ENCODE peak calls at places on chromosome 17, in ten cellular contexts. X, M, J, B, D, P, I, N, F and W are unnamed samples.

GRCh38 chr17:72184805-72185204 is 64.0 kb downstream of the SOX9 start:
- DNase-seq in I (no peak), M (no peak), F (no peak), P (peak), X (no peak), D (no peak), N (no peak), J (peak), B (no peak), W (no peak)

GRCh38 chr17:65171753-65172152 is 34.6 kb downstream of the RGS9 start:
- DNase-seq in N (no peak), M (no peak), B (no peak), J (no peak), D (no peak), P (no peak), F (no peak), I (no peak), X (no peak), W (no peak)

GRCh38 chr17:33049781-33050414 is 58.3 kb downstream of the SPACA3 start:
- DNase-seq in P (peak), X (peak), M (peak), N (peak), I (no peak), J (peak), F (peak), B (peak), D (peak), W (peak)

GRCh38 chr17:57045868-57046671 is 39.0 kb upstream of the AKAP1 start:
- DNase-seq in F (no peak), M (no peak), D (no peak), I (peak), B (no peak), X (peak), N (no peak), P (no peak), J (no peak), W (peak)

GRCh38 chr17:31739300-31739699 is 119.7 kb downstream of the COPRS start:
- DNase-seq in X (no peak), J (peak), M (no peak), B (no peak), P (peak), F (no peak), D (peak), N (no peak), I (no peak), W (no peak)

GRCh38 chr17:19744922-19745757 is 3.0 kb downstream of the ALDH3A1 start:
- DNase-seq in P (peak), D (peak), B (peak), X (peak), M (peak), F (peak), N (no peak), I (peak), J (peak), W (peak)

GRCh38 chr17:34434065-34434464 is 71.0 kb upstream of the CCL1 start:
- DNase-seq in F (no peak), P (no peak), N (no peak), J (no peak), X (no peak), D (peak), I (no peak), B (no peak), M (peak), W (no peak)

GRCh38 chr17:14119546-14119945 is 50.2 kb downstream of the COX10 start:
- DNase-seq in X (no peak), F (no peak), B (no peak), N (no peak), J (no peak), I (no peak), M (no peak), D (no peak), P (no peak), W (no peak)

GRCh38 chr17:19940722-19941464 is 36.7 kb downstream of the AKAP10 start:
- DNase-seq in M (no peak), X (no peak), D (no peak), I (no peak), N (no peak), P (peak), J (peak), F (no peak), B (no peak), W (no peak)

GRCh38 chr17:77240976-77241375 is 100.2 kb downstream of the SEC14L1 start:
- DNase-seq in M (no peak), P (no peak), B (no peak), J (no peak), X (no peak), I (no peak), N (no peak), F (no peak), D (no peak), W (no peak)

GRCh38 chr17:80125656-80126448 is 21.1 kb downstream of the EIF4A3 start:
- DNase-seq in N (no peak), B (peak), I (no peak), J (peak), D (no peak), F (no peak), P (peak), M (no peak), X (no peak), W (no peak)

GRCh38 chr17:21211825-21212479 is 2.0 kb downstream of the TMEM11 start:
- DNase-seq in I (peak), P (no peak), J (no peak), B (no peak), N (no peak), M (no peak), D (no peak), F (peak), X (no peak), W (no peak)

GRCh38 chr17:81391268-81391963 is 3.8 kb upstream of the BAHCC1 start:
- DNase-seq in D (peak), J (no peak), X (no peak), M (no peak), I (no peak), P (no peak), N (no peak), F (no peak), B (no peak), W (no peak)

GRCh38 chr17:83173180-83173996 is 94.0 kb downstream of the METRNL start:
- DNase-seq in N (no peak), B (no peak), X (no peak), P (no peak), M (no peak), F (peak), J (no peak), D (no peak), I (no peak), W (no peak)

GRCh38 chr17:42598905-42599304 is 10.3 kb downstream of the RETREG3 start:
- DNase-seq in P (no peak), I (no peak), J (no peak), F (no peak), B (no peak), N (no peak), M (no peak), X (no peak), D (no peak), W (no peak)

GRCh38 chr17:1029912-1030656 is 33.2 kb downstream of the TIMM22 start:
- DNase-seq in X (no peak), M (no peak), P (no peak), D (no peak), I (no peak), B (no peak), F (no peak), N (no peak), J (no peak), W (no peak)

GRCh38 chr17:47685556-47686275 is 8.2 kb upstream of the TBKBP1 start:
- DNase-seq in X (no peak), M (no peak), P (no peak), J (no peak), F (no peak), I (no peak), B (no peak), D (no peak), N (no peak), W (no peak)

GRCh38 chr17:7347630-7348477 is 4.1 kb upstream of the KCTD11 start:
- DNase-seq in X (no peak), B (no peak), P (no peak), M (no peak), I (peak), N (no peak), F (no peak), D (no peak), J (no peak), W (no peak)

GRCh38 chr17:27284811-27285415 is 9.0 kb upstream of the WSB1 start:
- DNase-seq in P (no peak), J (peak), X (no peak), M (no peak), I (no peak), D (no peak), B (no peak), N (no peak), F (no peak), W (no peak)

GRCh38 chr17:3668279-3669084 is at the start of the genes EMC6 and TAX1BP3:
- DNase-seq in F (peak), P (peak), J (peak), D (peak), X (peak), I (peak), M (peak), N (peak), B (peak), W (peak)

GRCh38 chr17:76866774-76867577 is 1.2 kb upstream of the MGAT5B start:
- DNase-seq in I (no peak), N (no peak), M (no peak), D (no peak), F (no peak), J (peak), X (no peak), B (peak), P (peak), W (no peak)

GRCh38 chr17:66753126-66753920 is 81.6 kb upstream of the CACNG5 start:
- DNase-seq in B (no peak), J (no peak), M (no peak), I (no peak), X (no peak), P (no peak), D (no peak), F (no peak), N (no peak), W (no peak)

GRCh38 chr17:13671771-13672170 is 70.0 kb upstream of the HS3ST3A1 start:
- DNase-seq in F (no peak), P (peak), M (no peak), B (no peak), N (no peak), I (no peak), J (no peak), X (no peak), D (no peak), W (no peak)

GRCh38 chr17:7356779-7357178 is 1.8 kb downstream of the TMEM95 start:
- DNase-seq in M (no peak), P (no peak), I (no peak), B (no peak), X (no peak), N (no peak), J (no peak), F (no peak), D (no peak), W (no peak)

GRCh38 chr17:15351925-15352324 is 10.5 kb upstream of the TEKT3 start:
- DNase-seq in M (no peak), B (peak), X (no peak), D (no peak), N (no peak), J (peak), I (no peak), P (peak), F (peak), W (no peak)

GRCh38 chr17:78049609-78050008 is 78.9 kb downstream of the TMC6 start:
- DNase-seq in J (no peak), D (no peak), P (no peak), F (no peak), M (no peak), X (no peak), B (no peak), N (no peak), I (no peak), W (no peak)

GRCh38 chr17:47305302-47305923 is 18.3 kb upstream of the EFCAB13 start:
- DNase-seq in F (no peak), I (no peak), X (no peak), J (peak), D (no peak), B (peak), P (peak), M (no peak), N (no peak), W (no peak)

GRCh38 chr17:28324272-28324745 is 5.3 kb downstream of the TMEM97 start:
- DNase-seq in D (no peak), I (no peak), F (no peak), B (no peak), J (no peak), X (no peak), P (no peak), M (no peak), N (no peak), W (no peak)

GRCh38 chr17:15341385-15341849 is at the start of gene TEKT3:
- DNase-seq in D (peak), N (no peak), J (peak), I (peak), F (peak), M (no peak), P (peak), X (no peak), B (peak), W (no peak)

GRCh38 chr17:16379654-16380053 is 1.2 kb upstream of the UBB start:
- DNase-seq in B (no peak), M (no peak), N (no peak), J (no peak), I (peak), F (no peak), P (no peak), X (no peak), D (no peak), W (no peak)

GRCh38 chr17:42294469-42295398 is 6.4 kb downstream of the STAT5A start:
- DNase-seq in P (no peak), J (no peak), B (no peak), N (no peak), X (no peak), M (no peak), D (no peak), I (peak), F (no peak), W (no peak)

GRCh38 chr17:20190605-20191004 is 181.4 kb downstream of the SPECC1 start:
- DNase-seq in M (no peak), I (no peak), D (no peak), J (no peak), P (no peak), N (no peak), X (no peak), B (no peak), F (no peak), W (no peak)

GRCh38 chr17:15475620-15476354 is 8.4 kb upstream of the CDRT4 start:
- DNase-seq in P (peak), F (no peak), D (no peak), X (no peak), J (peak), N (no peak), M (no peak), I (no peak), B (no peak), W (no peak)

GRCh38 chr17:42675348-42675983 is 1.3 kb downstream of the PLEKHH3 start:
- DNase-seq in F (no peak), J (no peak), N (no peak), B (no peak), X (no peak), P (no peak), M (no peak), I (peak), D (no peak), W (no peak)

GRCh38 chr17:58344047-58344790 is 7.8 kb downstream of the SUPT4H1 start:
- DNase-seq in D (peak), J (peak), B (no peak), M (peak), X (peak), N (peak), P (no peak), F (no peak), I (no peak), W (peak)